ENCODE peak calls at places on chromosomes 7 and 10, in five cellular contexts. Y is GM12878, P is H1, G is HepG2, H is K562. V is an unnamed sample.

GRCh38 chr7:29285451-29285807 is 90.9 kb downstream of the CHN2 start:
- DNase-seq in G (peak; percentile 28), Y (peak; percentile 55), H (no peak), P (peak; percentile 6), V (peak; percentile 37)

GRCh38 chr10:68109312-68109711 is at the start of gene MYPN:
- DNase-seq in H (no peak), G (no peak), Y (no peak), P (no peak), V (no peak)

GRCh38 chr7:73892003-73892975 is 31.3 kb downstream of the TMEM270 start:
- DNase-seq in H (peak; percentile 40), Y (no peak), G (no peak), P (no peak), V (peak; percentile 79)

GRCh38 chr7:128791121-128791967 is 424 bp upstream of the CCDC136 start:
- DNase-seq in P (peak; percentile 86), Y (no peak), H (peak; percentile 94), G (no peak), V (peak; percentile 38)

GRCh38 chr10:133318494-133319127 is 9.9 kb downstream of the ZNF511 start:
- DNase-seq in G (peak; percentile 56), Y (no peak), P (peak; percentile 89), H (peak; percentile 82), V (peak; percentile 36)

GRCh38 chr10:97611473-97611872 is 21.8 kb downstream of the MORN4 start:
- DNase-seq in Y (no peak), G (no peak), H (no peak), P (no peak), V (no peak)

GRCh38 chr10:3774814-3775670 is 10.0 kb downstream of the KLF6 start:
- DNase-seq in Y (no peak), H (peak; percentile 69), G (no peak), P (no peak), V (peak; percentile 91)

GRCh38 chr10:11610855-11611247 is 599 bp downstream of the USP6NL start:
- DNase-seq in H (peak; percentile 54), Y (no peak), P (peak; percentile 62), G (no peak), V (peak; percentile 37)

GRCh38 chr7:65441010-65441409 is 67.4 kb downstream of the ZNF92 start:
- DNase-seq in P (no peak), G (no peak), Y (no peak), H (no peak), V (peak; percentile 45)

GRCh38 chr7:36979810-36980248 is 255.5 kb upstream of the AOAH start:
- DNase-seq in Y (no peak), H (no peak), G (no peak), P (no peak), V (no peak)
- TF ChIP-seq CEBPB in Y (no peak), H (no peak), G (no peak), P (no peak), V (no peak)

GRCh38 chr7:44107961-44108767 is 4.0 kb downstream of the AEBP1 start:
- DNase-seq in H (no peak), Y (no peak), G (no peak), P (no peak), V (no peak)
- H4K20me1 ChIP-seq in H (peaks cover 16% of the 10 kb centered on the region), Y (no peaks in the 10 kb centered on the region), G (no peaks in the 10 kb centered on the region), P (peaks cover 6% of the 10 kb centered on the region), V (no peaks in the 10 kb centered on the region)

GRCh38 chr7:16883918-16884317 is 2.1 kb upstream of the AGR3 start:
- DNase-seq in Y (no peak), G (no peak), H (no peak), P (no peak), V (no peak)
- TF ChIP-seq RFX5 in Y (no peak), G (no peak), H (no peak), P (no peak), V (no peak)

GRCh38 chr10:1434202-1434601 is 303.1 kb downstream of the ADARB2 start:
- DNase-seq in H (no peak), Y (no peak), G (no peak), P (no peak), V (no peak)

GRCh38 chr10:1440897-1441296 is 296.4 kb downstream of the ADARB2 start:
- DNase-seq in P (no peak), Y (no peak), H (no peak), G (no peak), V (no peak)

GRCh38 chr10:1431229-1431628 is 306.1 kb downstream of the ADARB2 start:
- DNase-seq in H (no peak), G (no peak), P (no peak), Y (no peak), V (no peak)

GRCh38 chr10:1432161-1432560 is 305.2 kb downstream of the ADARB2 start:
- DNase-seq in G (peak; percentile 64), P (no peak), Y (no peak), H (no peak), V (no peak)

GRCh38 chr10:1434912-1435692 is 302.2 kb downstream of the ADARB2 start:
- DNase-seq in Y (no peak), H (no peak), P (no peak), G (no peak), V (no peak)
- TF ChIP-seq CEBPB in Y (no peak), H (no peak), P (no peak), G (no peak), V (no peak)

GRCh38 chr7:30313348-30313747 is 29.0 kb downstream of the ZNRF2 start:
- DNase-seq in Y (no peak), H (no peak), G (no peak), P (no peak), V (no peak)
- H4K20me1 ChIP-seq in Y (no peaks in the 10 kb centered on the region), H (no peaks in the 10 kb centered on the region), G (no peaks in the 10 kb centered on the region), P (peaks cover 3% of the 10 kb centered on the region), V (no peaks in the 10 kb centered on the region)

DNA sequence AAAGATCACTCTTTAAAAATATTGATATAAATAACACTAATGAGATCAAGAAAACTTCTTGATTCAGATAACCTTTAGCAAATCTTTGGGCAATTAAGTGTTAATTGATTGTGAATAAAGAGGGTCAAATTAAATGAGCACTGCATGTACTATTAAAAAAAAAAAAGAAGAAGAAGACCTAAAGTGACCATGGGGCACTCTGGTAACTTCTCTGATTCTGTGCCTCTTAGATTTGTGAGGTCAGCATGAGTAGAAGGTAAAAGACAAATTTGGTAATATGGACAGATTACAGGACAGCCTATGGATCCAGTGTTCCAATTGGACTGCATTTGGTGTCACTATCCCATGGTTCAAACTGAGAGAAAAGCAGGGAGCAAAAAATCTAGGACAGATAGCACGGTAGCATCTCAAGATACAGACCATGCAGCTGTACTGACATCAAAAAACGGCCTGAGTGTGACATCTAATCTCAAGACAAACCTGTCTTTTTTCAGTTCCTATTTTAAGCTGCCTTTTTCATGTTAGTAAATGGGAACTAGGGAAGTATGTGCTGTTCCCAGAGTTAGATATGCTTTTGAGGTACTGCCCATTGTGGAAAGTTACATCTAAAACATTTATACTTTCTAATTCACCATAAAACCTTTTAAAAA is 128.0 kb downstream of the KCND2 start:
- DNase-seq in P (no peak), H (no peak), Y (no peak), G (no peak), V (no peak)
- TF ChIP-seq RFX5 in P (no peak), H (no peak), Y (no peak), G (no peak), V (no peak)

GRCh38 chr7:80449841-80450240 is 62.0 kb downstream of the GNAT3 start:
- DNase-seq in P (no peak), Y (no peak), H (no peak), G (peak; percentile 61), V (no peak)

GRCh38 chr7:80450621-80451308 is 61.1 kb downstream of the GNAT3 start:
- DNase-seq in H (no peak), P (no peak), Y (no peak), G (peak; percentile 32), V (peak; percentile 79)

GRCh38 chr7:80458822-80459725 is 52.8 kb downstream of the GNAT3 start:
- DNase-seq in G (no peak), Y (no peak), P (no peak), H (no peak), V (no peak)

GRCh38 chr7:80453699-80454340 is 58.0 kb downstream of the GNAT3 start:
- DNase-seq in P (no peak), Y (no peak), H (peak; percentile 7), G (peak; percentile 12), V (peak; percentile 56)
- TF ChIP-seq CEBPB in P (no peak), Y (no peak), H (no peak), G (no peak), V (no peak)

GRCh38 chr7:1961776-1962276 is 270.9 kb downstream of the MAD1L1 start:
- DNase-seq in G (no peak), Y (peak; percentile 64), H (peak; percentile 27), P (no peak), V (peak; percentile 96)

GRCh38 chr7:1956141-1956540 is 276.6 kb downstream of the MAD1L1 start:
- DNase-seq in G (no peak), H (no peak), Y (no peak), P (no peak), V (no peak)

GRCh38 chr7:1956611-1957470 is 275.9 kb downstream of the MAD1L1 start:
- DNase-seq in G (no peak), Y (no peak), P (no peak), H (no peak), V (no peak)

GRCh38 chr7:1957471-1958225 is 275.1 kb downstream of the MAD1L1 start:
- DNase-seq in H (no peak), P (no peak), Y (no peak), G (no peak), V (no peak)

GRCh38 chr7:1959305-1959704 is 273.4 kb downstream of the MAD1L1 start:
- DNase-seq in Y (no peak), H (no peak), G (no peak), P (no peak), V (no peak)
- H4K20me1 ChIP-seq in Y (no peaks in the 10 kb centered on the region), H (no peaks in the 10 kb centered on the region), G (no peaks in the 10 kb centered on the region), P (peaks cover 2% of the 10 kb centered on the region), V (no peaks in the 10 kb centered on the region)

V was measured in IMR-90.